ENCODE peak calls at places on chromosomes 5 and 9, in five cellular contexts. One of them, this sample, is unnamed.

GRCh38 chr5:178371362-178372090 is 138.9 kb upstream of the PHYKPL start:
- DNase-seq in trophoblast cell: no peak
- DNase-seq in IMR-90: no peak
- DNase-seq in H9: no peak
- DNase-seq in mesenchymal stem cell: no peak
- DNase-seq in this sample: no peak

GRCh38 chr9:95506692-95507455 is 9.9 kb downstream of the PTCH1 start:
- DNase-seq in trophoblast cell: peak; percentile 71
- DNase-seq in IMR-90: peak; percentile 58
- DNase-seq in H9: peak; percentile 53
- DNase-seq in mesenchymal stem cell: peak; percentile 77
- DNase-seq in this sample: no peak

GRCh38 chr5:150778517-150779396 is at the start of gene SMIM3:
- DNase-seq in trophoblast cell: peak; percentile 61
- DNase-seq in IMR-90: peak; percentile 63
- DNase-seq in H9: peak; percentile 88
- DNase-seq in mesenchymal stem cell: peak; percentile 88
- DNase-seq in this sample: peak; percentile 71

GRCh38 chr9:100591139-100591538 is 13.3 kb downstream of the CAVIN4 start:
- DNase-seq in trophoblast cell: no peak
- DNase-seq in IMR-90: no peak
- DNase-seq in H9: no peak
- DNase-seq in mesenchymal stem cell: no peak
- DNase-seq in this sample: no peak

GRCh38 chr9:113538131-113538530 is 74.6 kb downstream of the RGS3 start:
- DNase-seq in trophoblast cell: no peak
- DNase-seq in IMR-90: no peak
- DNase-seq in H9: no peak
- DNase-seq in mesenchymal stem cell: no peak
- DNase-seq in this sample: no peak

GRCh38 chr5:99929067-99929805 is 605.9 kb upstream of the FAM174A start:
- DNase-seq in trophoblast cell: no peak
- DNase-seq in IMR-90: no peak
- DNase-seq in H9: no peak
- DNase-seq in mesenchymal stem cell: no peak
- DNase-seq in this sample: no peak

GRCh38 chr9:92508018-92508417 is 25.7 kb upstream of the ASPN start:
- DNase-seq in trophoblast cell: no peak
- DNase-seq in IMR-90: no peak
- DNase-seq in H9: no peak
- DNase-seq in mesenchymal stem cell: no peak
- DNase-seq in this sample: no peak

GRCh38 chr5:154267516-154267915 is 77.0 kb downstream of the GALNT10 start:
- DNase-seq in trophoblast cell: no peak
- DNase-seq in IMR-90: no peak
- DNase-seq in H9: no peak
- DNase-seq in mesenchymal stem cell: no peak
- DNase-seq in this sample: no peak

DNA sequence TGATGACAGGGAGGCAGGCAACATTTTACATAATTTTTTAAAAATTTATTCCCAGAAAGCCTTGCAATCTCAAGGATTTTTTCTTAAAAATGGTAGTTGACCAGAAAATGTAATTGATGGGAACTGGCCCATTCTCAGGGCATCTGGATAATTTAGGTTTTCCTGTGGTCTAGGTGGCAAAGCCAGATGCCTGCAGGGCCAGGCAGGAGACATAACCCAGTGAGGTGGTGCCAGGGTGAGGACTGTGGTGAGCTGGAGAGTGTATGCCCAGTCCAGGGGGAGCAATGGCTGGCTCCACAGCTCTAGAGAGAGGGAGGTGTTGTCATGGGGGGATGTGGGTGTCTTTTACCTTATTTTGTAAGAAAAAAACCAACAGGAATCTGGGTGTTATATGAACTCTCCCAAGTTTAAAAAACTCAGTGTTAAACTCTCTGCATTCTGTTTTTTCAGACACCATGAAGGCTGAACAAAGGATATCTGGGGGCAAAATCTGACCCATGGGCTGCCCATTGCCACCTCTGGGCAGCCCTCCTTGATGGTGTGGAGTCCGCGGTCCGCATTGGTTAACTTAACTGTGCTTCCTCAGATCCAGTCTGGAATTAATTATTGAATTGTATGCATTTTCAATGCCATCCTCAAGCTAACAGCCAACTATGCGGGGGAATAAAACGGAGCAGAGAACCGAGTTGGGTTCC is 43.9 kb downstream of the BOD1 start:
- DNase-seq in trophoblast cell: no peak
- DNase-seq in IMR-90: no peak
- DNase-seq in H9: no peak
- DNase-seq in mesenchymal stem cell: peak; percentile 18
- DNase-seq in this sample: no peak
- H4K91ac ChIP-seq in trophoblast cell: no peak overlapping the region
- H4K91ac ChIP-seq in IMR-90: peak overlapping the region; percentile 81
- H4K91ac ChIP-seq in H9: no peak overlapping the region
- H4K91ac ChIP-seq in mesenchymal stem cell: peak overlapping the region; percentile 52
- H4K91ac ChIP-seq in this sample: no peak overlapping the region

DNA sequence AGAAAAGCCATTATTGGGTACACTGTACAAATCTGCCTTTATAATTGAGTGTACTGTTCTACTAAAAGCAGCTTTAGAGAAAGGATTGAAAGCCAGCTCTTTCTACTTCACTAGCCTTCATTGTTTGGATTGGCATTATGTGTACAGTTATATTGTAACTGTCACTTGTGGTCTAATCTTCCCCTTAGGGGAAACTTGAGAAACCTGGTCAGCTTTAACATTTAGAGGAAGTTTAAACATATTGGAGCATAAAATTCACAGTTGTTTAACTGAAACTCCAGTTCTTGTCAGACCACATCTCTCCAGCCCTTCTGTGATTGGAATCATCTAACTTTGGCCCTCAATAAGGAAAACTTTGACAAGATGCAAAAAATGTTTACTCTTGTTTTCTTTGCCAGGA is 24.6 kb downstream of the PIK3R1 start:
- DNase-seq in trophoblast cell: no peak
- DNase-seq in IMR-90: no peak
- DNase-seq in H9: no peak
- DNase-seq in mesenchymal stem cell: no peak
- DNase-seq in this sample: no peak
- H3K4me2 ChIP-seq in trophoblast cell: no peak overlapping the region
- H3K4me2 ChIP-seq in IMR-90: peak overlapping the region; percentile 22
- H3K4me2 ChIP-seq in H9: no peak overlapping the region
- H3K4me2 ChIP-seq in mesenchymal stem cell: no peak overlapping the region
- H3K4me2 ChIP-seq in this sample: no peak overlapping the region

DNA sequence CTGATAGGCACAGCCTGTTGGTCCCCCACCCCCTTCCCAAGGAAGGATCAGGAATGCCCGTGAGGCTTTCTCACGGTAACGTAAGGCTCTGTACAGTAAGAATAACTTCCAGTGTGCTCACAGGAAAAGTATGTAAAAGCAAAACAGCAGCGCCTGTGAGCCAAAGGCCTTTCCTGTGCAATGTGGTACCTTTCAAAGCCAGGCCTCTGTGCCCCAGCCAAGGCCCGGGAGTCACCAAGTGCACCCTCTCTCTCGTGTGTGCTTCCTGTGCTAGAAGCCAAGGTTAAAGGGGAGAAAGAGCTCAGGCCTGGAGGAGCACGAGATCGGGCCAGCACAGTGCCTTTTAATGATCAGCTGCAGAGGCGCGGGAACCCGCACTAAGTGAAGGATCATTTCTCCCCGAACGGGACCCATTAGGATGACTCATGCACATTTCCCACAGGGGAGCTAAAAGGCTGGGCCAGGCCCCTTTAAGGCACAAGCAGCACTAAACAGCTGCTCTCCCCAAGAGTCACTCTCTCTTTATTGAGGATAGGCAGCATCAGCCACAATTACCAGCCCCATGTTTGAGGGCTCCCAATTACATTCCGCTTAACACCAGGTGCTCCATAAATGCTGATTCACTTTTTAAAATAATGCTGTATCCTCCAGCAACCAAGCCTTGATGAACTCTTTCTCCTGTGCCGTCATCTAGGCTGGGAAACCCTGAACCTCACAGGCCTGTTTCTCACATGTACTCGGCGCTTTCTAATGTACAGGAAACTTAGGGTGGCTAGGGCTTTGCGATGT is 42.8 kb downstream of the SHB start:
- DNase-seq in trophoblast cell: peak; percentile 94
- DNase-seq in IMR-90: peak; percentile 98
- DNase-seq in H9: peak; percentile 67
- DNase-seq in mesenchymal stem cell: peak; percentile 97
- DNase-seq in this sample: no peak
- H4K91ac ChIP-seq in trophoblast cell: peak overlapping the region; percentile 59
- H4K91ac ChIP-seq in IMR-90: peak overlapping the region; percentile 98
- H4K91ac ChIP-seq in H9: no peak overlapping the region
- H4K91ac ChIP-seq in mesenchymal stem cell: peak overlapping the region; percentile 90
- H4K91ac ChIP-seq in this sample: no peak overlapping the region

GRCh38 chr5:97377582-97377981 is 194.5 kb upstream of the RIOK2 start:
- DNase-seq in trophoblast cell: no peak
- DNase-seq in IMR-90: no peak
- DNase-seq in H9: no peak
- DNase-seq in mesenchymal stem cell: no peak
- DNase-seq in this sample: no peak

GRCh38 chr5:97375959-97376358 is 192.9 kb upstream of the RIOK2 start:
- DNase-seq in trophoblast cell: peak; percentile 3
- DNase-seq in IMR-90: no peak
- DNase-seq in H9: no peak
- DNase-seq in mesenchymal stem cell: no peak
- DNase-seq in this sample: no peak
- H3K4me2 ChIP-seq in trophoblast cell: no peak overlapping the region
- H3K4me2 ChIP-seq in IMR-90: no peak overlapping the region
- H3K4me2 ChIP-seq in H9: no peak overlapping the region
- H3K4me2 ChIP-seq in mesenchymal stem cell: no peak overlapping the region
- H3K4me2 ChIP-seq in this sample: no peak overlapping the region